ENCODE peak calls at places on chromosomes 13 and 19, in four cellular contexts. M, I, B and E are unnamed samples.

GRCh38 chr19:3575949-3576673 is 3.4 kb downstream of the HMG20B start:
- DNase-seq in B (no peak), M (no peak), I (no peak), E (peak)

GRCh38 chr13:59801107-59801880 is 362.4 kb downstream of the DIAPH3 start:
- DNase-seq in B (no peak), M (no peak), I (no peak), E (no peak)

GRCh38 chr19:2574971-2575630 is 99.2 kb downstream of the GADD45B start:
- DNase-seq in M (no peak), B (no peak), I (no peak), E (peak)

GRCh38 chr19:2542341-2543069 is 66.6 kb downstream of the GADD45B start:
- DNase-seq in M (peak), B (peak), I (no peak), E (peak)

GRCh38 chr19:7524992-7525739 is 2.7 kb downstream of the MCOLN1 start:
- DNase-seq in I (no peak), B (no peak), M (no peak), E (no peak)

GRCh38 chr19:2372076-2372612 is 12.1 kb downstream of the TMPRSS9 start:
- DNase-seq in B (no peak), M (no peak), I (no peak), E (no peak)

GRCh38 chr19:31330761-31331160 is 18.5 kb downstream of the TSHZ3 start:
- DNase-seq in I (no peak), B (no peak), M (no peak), E (no peak)

GRCh38 chr19:36051236-36051635 is 2.8 kb downstream of the THAP8 start:
- DNase-seq in M (no peak), B (no peak), I (no peak), E (no peak)

GRCh38 chr13:89602655-89603054 is 1744.8 kb upstream of the MIR17HG start:
- DNase-seq in B (no peak), I (no peak), M (no peak), E (no peak)

GRCh38 chr19:15934332-15935078 is at the start of gene CYP4F11:
- DNase-seq in M (peak), B (no peak), I (peak), E (peak)

GRCh38 chr19:16351133-16351809 is 26.6 kb downstream of the KLF2 start:
- DNase-seq in B (no peak), I (no peak), M (no peak), E (no peak)

GRCh38 chr13:105642511-105642958 is 892.9 kb downstream of the EFNB2 start:
- DNase-seq in I (no peak), B (no peak), M (no peak), E (no peak)

GRCh38 chr13:39451301-39451700 is 151.7 kb downstream of the LHFPL6 start:
- DNase-seq in B (peak), I (no peak), M (no peak), E (no peak)

GRCh38 chr19:33794578-33795369 is 1.9 kb upstream of the KCTD15 start:
- DNase-seq in I (no peak), B (peak), M (no peak), E (peak)

GRCh38 chr13:72290962-72291681 is 424.1 kb upstream of the DACH1 start:
- DNase-seq in B (peak), I (no peak), M (no peak), E (no peak)

GRCh38 chr19:28531979-28532378 is 681.0 kb downstream of the UQCRFS1 start:
- DNase-seq in M (no peak), B (no peak), I (no peak), E (no peak)

GRCh38 chr13:50779443-50780200 is 63.9 kb downstream of the DLEU7 start:
- DNase-seq in M (no peak), B (no peak), I (no peak), E (no peak)

GRCh38 chr13:68369739-68370138 is 1139.6 kb upstream of the PCDH9 start:
- DNase-seq in B (no peak), M (no peak), I (no peak), E (no peak)

GRCh38 chr19:12867120-12868099 is 13.8 kb downstream of the DNASE2 start:
- DNase-seq in M (peak), B (peak), I (peak), E (no peak)

GRCh38 chr19:12995596-12996541 is 594 bp downstream of the NFIX start:
- DNase-seq in M (no peak), B (peak), I (no peak), E (peak)

GRCh38 chr19:38399537-38399936 is 3.4 kb upstream of the FAM98C start:
- DNase-seq in I (no peak), B (no peak), M (no peak), E (no peak)

GRCh38 chr19:58007285-58007684 is 4.7 kb upstream of the ZNF606 start:
- DNase-seq in M (no peak), I (no peak), B (no peak), E (no peak)

GRCh38 chr19:58010507-58010906 is 7.9 kb upstream of the ZNF606 start:
- DNase-seq in I (no peak), B (no peak), M (no peak), E (no peak)

GRCh38 chr19:58009301-58009665 is 6.7 kb upstream of the ZNF606 start:
- DNase-seq in B (no peak), M (no peak), I (no peak), E (no peak)

GRCh38 chr19:58009666-58010301 is 7.2 kb upstream of the ZNF606 start:
- DNase-seq in M (peak), I (peak), B (peak), E (peak)
- H3K4me3 ChIP-seq in M (peak), I (peak), B (peak), E (no peak)

GRCh38 chr13:110571897-110572777 is 10.6 kb upstream of the RAB20 start:
- DNase-seq in B (no peak), I (no peak), M (no peak), E (peak)

GRCh38 chr13:110566201-110566600 is 4.7 kb upstream of the RAB20 start:
- DNase-seq in M (no peak), B (no peak), I (no peak), E (no peak)

GRCh38 chr13:110565296-110565695 is 3.8 kb upstream of the RAB20 start:
- DNase-seq in I (no peak), B (no peak), M (no peak), E (no peak)

GRCh38 chr13:110570886-110571285 is 9.4 kb upstream of the RAB20 start:
- DNase-seq in I (no peak), M (no peak), B (no peak), E (peak)

GRCh38 chr13:110568649-110569048 is 7.1 kb upstream of the RAB20 start:
- DNase-seq in B (no peak), I (no peak), M (no peak), E (no peak)
- H3K27ac ChIP-seq in B (no peak), I (no peak), M (no peak), E (no peak)

DNA sequence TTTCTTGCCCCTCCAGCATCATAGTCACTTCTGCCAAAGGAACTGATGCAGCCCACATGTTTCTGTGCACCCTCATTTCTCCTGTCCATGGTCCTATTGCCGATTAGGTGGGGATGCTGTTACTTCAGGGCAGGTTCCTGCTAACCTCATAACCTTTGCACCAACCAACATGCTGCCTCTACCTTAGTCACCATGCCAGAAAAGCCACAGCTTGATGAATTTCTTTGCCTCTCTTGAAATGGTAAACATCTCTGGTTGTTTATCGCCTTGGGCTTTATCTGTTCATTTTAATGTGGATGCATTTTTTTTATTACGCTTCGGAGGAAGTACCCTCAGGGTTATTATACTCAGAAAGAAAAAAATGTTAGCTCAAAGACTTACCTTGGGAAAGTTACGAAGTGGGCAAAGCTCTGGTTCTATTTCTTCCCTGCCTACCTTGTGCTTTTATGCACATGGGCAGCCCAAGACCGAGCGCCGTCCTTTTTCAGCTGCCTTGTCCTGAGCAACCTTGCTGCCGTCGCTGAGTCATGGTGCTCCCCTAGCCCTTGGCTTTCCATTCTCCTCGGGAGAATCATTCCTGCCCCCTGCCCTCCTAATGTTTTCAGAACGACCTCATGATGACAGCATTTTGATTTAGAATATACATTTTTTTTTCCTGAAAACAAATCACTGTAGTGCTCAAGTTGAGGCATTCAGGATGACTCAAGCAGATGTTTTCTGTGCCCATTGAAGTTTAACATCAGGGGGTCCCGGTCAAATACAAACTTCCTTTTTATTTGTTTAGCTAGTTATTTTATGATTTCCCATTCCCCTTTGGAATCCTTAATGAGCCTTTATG is 280.0 kb downstream of the SHISA2 start:
- DNase-seq in B (no peak), M (no peak), I (no peak), E (no peak)
- H3K4me3 ChIP-seq in B (no peak), M (no peak), I (no peak), E (no peak)

DNA sequence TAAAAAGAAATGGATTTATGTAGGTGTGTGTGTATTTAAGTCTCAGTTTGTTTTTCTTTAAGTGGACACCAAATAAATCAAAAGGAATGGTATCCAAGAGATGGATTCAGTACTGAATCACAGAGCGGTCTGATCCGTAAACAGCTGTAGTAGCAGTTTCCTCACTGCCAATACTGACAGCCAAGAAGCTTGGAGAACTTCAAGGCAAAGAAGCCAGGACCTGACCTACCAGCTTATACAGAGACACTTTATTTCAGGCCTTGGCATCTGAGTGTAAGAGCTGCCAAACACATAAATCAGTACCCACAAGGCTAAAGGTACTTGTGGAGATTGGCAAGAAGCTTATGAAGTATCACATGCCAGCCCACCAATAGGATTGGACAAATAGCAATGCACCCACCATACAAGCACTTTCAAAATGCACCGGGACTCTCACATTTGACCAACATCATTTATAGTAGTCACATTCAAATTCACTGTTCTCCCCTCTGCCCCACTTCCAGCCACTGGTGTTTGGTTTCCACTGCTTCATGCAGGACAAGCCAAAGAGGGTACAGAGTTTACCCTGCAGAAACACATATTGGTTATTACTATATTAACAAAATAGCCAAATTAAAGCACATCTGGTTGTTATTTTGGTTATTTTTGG is 357.9 kb downstream of the KLF12 start:
- DNase-seq in M (no peak), B (no peak), I (no peak), E (no peak)
- H3K27ac ChIP-seq in M (no peak), B (no peak), I (no peak), E (no peak)